ENCODE peak calls at places on chromosomes 6 and 20, in six cellular contexts. R is endothelial cell of umbilical vein, G is IMR-90, V is adrenal gland, A is vagina, P is stomach. S is an unnamed sample. For H3K9me3 and H3K36me3, the result is how much of the 10 kb centered on the place peaks cover.

GRCh38 chr20:19757487-19757972 is 528 bp upstream of the RIN2 start:
- DNase-seq in R (peak), P (peak), G (peak), A (no peak), V (peak), S (peak)

GRCh38 chr6:27332692-27333641 is 20.9 kb upstream of the POM121L2 start:
- DNase-seq in P (no peak), G (peak), V (no peak), A (no peak), R (peak), S (no peak)

GRCh38 chr6:50145125-50145524 is 95.4 kb upstream of the DEFB112 start:
- DNase-seq in V (no peak), G (peak), P (no peak), A (no peak), R (no peak), S (no peak)

GRCh38 chr6:7261030-7261841 is 51.8 kb downstream of the SSR1 start:
- DNase-seq in P (peak), A (no peak), V (peak), R (peak), G (peak), S (peak)

GRCh38 chr6:145587342-145587741 is 148.0 kb downstream of the EPM2A start:
- DNase-seq in G (no peak), R (no peak), P (no peak), V (no peak), A (no peak), S (no peak)

GRCh38 chr6:168361766-168362165 is 42.2 kb upstream of the DACT2 start:
- DNase-seq in A (no peak), G (no peak), P (peak), V (no peak), R (no peak), S (peak)

GRCh38 chr6:155544677-155545076 is 89.0 kb upstream of the NOX3 start:
- DNase-seq in A (no peak), P (no peak), V (no peak), G (no peak), R (peak), S (no peak)

GRCh38 chr20:19074828-19075516 is 137.5 kb upstream of the SLC24A3 start:
- DNase-seq in R (no peak), P (no peak), G (no peak), A (peak), V (no peak), S (no peak)

GRCh38 chr6:125310994-125311649 is 9.4 kb upstream of the HDDC2 start:
- DNase-seq in A (no peak), G (peak), V (peak), R (peak), P (no peak), S (no peak)

GRCh38 chr20:37990571-37991151 is 42.6 kb downstream of the TTI1 start:
- DNase-seq in A (no peak), R (peak), G (peak), P (peak), V (no peak), S (no peak)

GRCh38 chr20:23050847-23051627 is 1.6 kb upstream of the THBD start:
- DNase-seq in P (peak), G (peak), R (peak), A (no peak), V (peak), S (peak)

GRCh38 chr6:16338577-16339262 is 100.3 kb downstream of the GMPR start:
- DNase-seq in G (peak), P (peak), V (peak), R (peak), A (no peak), S (peak)

GRCh38 chr20:61310954-61311353 is 58.9 kb downstream of the CDH4 start:
- DNase-seq in R (no peak), P (no peak), A (no peak), G (no peak), V (no peak), S (no peak)

GRCh38 chr20:57651977-57652864 is 32.0 kb upstream of the ZBP1 start:
- DNase-seq in V (no peak), P (peak), A (peak), G (no peak), R (no peak), S (no peak)

GRCh38 chr6:4262506-4262905 is 127.1 kb upstream of the ECI2 start:
- DNase-seq in R (no peak), G (no peak), A (no peak), V (no peak), P (no peak), S (no peak)

GRCh38 chr6:22062807-22063408 is 233.9 kb downstream of the PRL start:
- DNase-seq in G (no peak), V (no peak), A (no peak), P (no peak), R (peak), S (no peak)

GRCh38 chr6:158934157-158934556 is 65.8 kb downstream of the RSPH3 start:
- DNase-seq in G (no peak), P (no peak), A (no peak), R (no peak), V (no peak), S (no peak)

GRCh38 chr6:335572-335971 is 43.3 kb downstream of the DUSP22 start:
- DNase-seq in V (no peak), A (no peak), G (no peak), R (no peak), P (no peak), S (peak)
- H3K9me3 ChIP-seq in V (under half), A (under half), G (under half), R (under half), P (under half), S (under half)

DNA sequence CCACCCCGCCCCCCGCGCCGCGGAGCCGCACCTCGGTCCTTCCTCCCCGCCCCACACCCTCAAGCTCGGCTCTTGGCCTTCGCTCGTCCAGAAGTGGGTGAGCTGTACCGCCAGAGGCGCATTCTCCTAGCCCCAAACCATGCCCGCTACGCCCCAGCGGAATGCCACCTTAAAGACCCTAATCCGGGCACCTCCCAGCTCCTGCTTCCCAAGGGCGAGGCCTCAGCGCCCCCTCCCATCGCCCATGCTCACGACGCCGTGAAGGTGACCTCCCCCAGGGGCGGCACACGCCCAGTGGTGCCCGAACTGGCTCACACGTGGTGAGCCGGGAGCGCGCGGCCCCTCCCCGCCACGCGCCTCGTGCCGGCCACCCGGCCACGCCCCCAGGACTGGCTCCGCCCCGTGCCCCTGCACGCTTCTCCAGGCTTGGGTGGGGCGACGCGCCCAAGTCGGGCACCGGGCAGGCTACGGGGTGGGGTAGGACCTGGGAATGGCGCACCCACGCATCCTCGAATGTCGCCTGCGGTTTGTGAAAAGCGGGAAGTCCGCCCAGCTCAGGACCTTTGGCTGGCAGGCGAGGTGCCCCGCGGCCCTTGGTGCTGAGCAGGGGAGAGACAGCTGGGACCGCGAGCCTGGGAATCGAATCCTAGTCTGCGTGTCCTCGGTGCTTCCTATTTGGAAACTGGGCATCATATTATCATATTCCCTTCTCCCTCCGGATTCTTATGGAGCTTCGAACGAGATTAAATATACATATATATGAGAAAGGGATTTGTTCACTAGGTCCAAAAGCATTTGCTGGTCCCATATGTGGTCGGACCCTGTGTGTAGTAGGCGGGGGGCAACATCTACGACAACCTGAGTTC is 942 bp upstream of the SOX12 start:
- DNase-seq in R (peak), A (no peak), V (peak), P (peak), G (peak), S (peak)
- TF ChIP-seq POLR2A in R (peak), A (no peak), V (no peak), P (no peak), G (no peak), S (peak)

DNA sequence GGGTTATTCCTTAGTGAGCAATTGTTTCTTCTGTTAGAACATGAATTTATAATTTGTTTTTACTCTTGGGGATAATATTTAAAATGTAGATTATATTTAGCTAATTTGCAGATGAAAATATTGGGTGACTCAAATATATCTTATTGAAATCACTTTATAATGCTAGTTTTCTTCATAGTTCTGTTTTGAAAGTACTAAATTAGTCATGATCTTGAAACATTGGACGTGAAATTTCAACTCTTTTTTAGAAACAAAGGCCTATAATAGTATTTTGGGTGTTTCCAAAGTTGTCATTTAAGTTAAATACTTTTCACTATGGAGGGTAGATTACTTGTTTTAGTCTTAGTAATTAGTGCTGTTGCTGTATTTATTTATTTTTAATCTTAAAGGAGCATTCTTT is 250.9 kb downstream of the UTRN start:
- DNase-seq in V (no peak), A (no peak), G (no peak), P (no peak), R (no peak), S (no peak)
- H3K36me3 ChIP-seq in V (under half), A (under half), G (under half), P (half or more), R (under half), S (under half)

GRCh38 chr6:315921-316752 is 23.9 kb downstream of the DUSP22 start:
- DNase-seq in R (no peak), G (no peak), A (no peak), P (no peak), V (no peak), S (peak)

GRCh38 chr6:315226-315625 is 22.9 kb downstream of the DUSP22 start:
- DNase-seq in G (no peak), V (no peak), P (no peak), R (no peak), A (no peak), S (peak)

GRCh38 chr6:317452-318144 is 25.3 kb downstream of the DUSP22 start:
- DNase-seq in P (no peak), A (no peak), G (no peak), V (no peak), R (no peak), S (peak)

GRCh38 chr6:317068-317451 is 24.8 kb downstream of the DUSP22 start:
- DNase-seq in P (no peak), A (no peak), V (no peak), R (no peak), G (no peak), S (peak)

GRCh38 chr6:316753-317038 is 24.4 kb downstream of the DUSP22 start:
- DNase-seq in G (no peak), A (no peak), R (no peak), V (no peak), P (no peak), S (no peak)
- H3K9me3 ChIP-seq in G (under half), A (under half), R (under half), V (under half), P (under half), S (under half)

GRCh38 chr6:142300758-142301251 is 1.0 kb upstream of the ADGRG6 start:
- DNase-seq in R (peak), A (no peak), V (no peak), G (peak), P (peak), S (no peak)

GRCh38 chr6:142302427-142303190 is 802 bp downstream of the ADGRG6 start:
- DNase-seq in R (peak), V (no peak), P (no peak), A (no peak), G (peak), S (no peak)

GRCh38 chr6:142300302-142300701 is 1.5 kb upstream of the ADGRG6 start:
- DNase-seq in A (no peak), R (no peak), P (no peak), G (no peak), V (no peak), S (no peak)

GRCh38 chr6:142303191-142303564 is 1.4 kb downstream of the ADGRG6 start:
- DNase-seq in A (no peak), G (peak), V (no peak), R (no peak), P (no peak), S (no peak)

GRCh38 chr6:142301421-142302391 is at the start of gene ADGRG6:
- DNase-seq in R (peak), V (peak), G (peak), A (no peak), P (peak), S (peak)
- TF ChIP-seq POLR2A in R (peak), V (no peak), G (no peak), A (no peak), P (no peak), S (no peak)

GRCh38 chr6:35080016-35080680 is 61.0 kb downstream of the TCP11 start:
- DNase-seq in G (no peak), A (no peak), R (no peak), P (no peak), V (no peak), S (peak)
- H3K36me3 ChIP-seq in G (under half), A (half or more), R (under half), P (half or more), V (half or more), S (half or more)

GRCh38 chr6:169469028-169469427 is 215.4 kb upstream of the THBS2 start:
- DNase-seq in A (no peak), V (no peak), P (no peak), G (no peak), R (no peak), S (no peak)
- H3K9me3 ChIP-seq in A (under half), V (under half), P (under half), G (under half), R (under half), S (under half)

GRCh38 chr6:12010635-12011275 is 1.4 kb upstream of the HIVEP1 start:
- DNase-seq in P (peak), G (no peak), R (no peak), V (peak), A (peak), S (peak)
- TF ChIP-seq POLR2A in P (no peak), G (peak), R (no peak), V (no peak), A (no peak), S (no peak)